ENCODE peak calls at places on chromosomes 3 and 15, in four cellular contexts. H is HepG2, W is GM12878, F is H1. L is an unnamed sample.

GRCh38 chr3:187669675-187670504 is at the start of gene SST:
- DNase-seq in H (peak; percentile 16), W (no peak), F (peak; percentile 85), L (peak; percentile 71)

GRCh38 chr15:28094732-28095521 is 4.2 kb downstream of the OCA2 start:
- DNase-seq in F (peak; percentile 79), H (no peak), W (no peak), L (no peak)

GRCh38 chr3:73497646-73498406 is 126.9 kb downstream of the PDZRN3 start:
- DNase-seq in W (no peak), H (no peak), F (no peak), L (no peak)

GRCh38 chr15:99037646-99038045 is 30.1 kb upstream of the PGPEP1L start:
- DNase-seq in W (no peak), F (no peak), H (no peak), L (no peak)

GRCh38 chr3:43489918-43490317 is 131.9 kb downstream of the ANO10 start:
- DNase-seq in F (no peak), H (no peak), W (no peak), L (no peak)

GRCh38 chr3:31307131-31307785 is 225.5 kb upstream of the STT3B start:
- DNase-seq in H (no peak), W (no peak), F (no peak), L (no peak)

GRCh38 chr3:8311321-8311720 is 190.3 kb upstream of the LMCD1 start:
- DNase-seq in F (no peak), W (no peak), H (no peak), L (no peak)

GRCh38 chr3:193827039-193827669 is 234.1 kb downstream of the OPA1 start:
- DNase-seq in W (no peak), F (no peak), H (no peak), L (no peak)

GRCh38 chr15:72169921-72170611 is 27.5 kb downstream of the GRAMD2A start:
- DNase-seq in F (no peak), W (no peak), H (no peak), L (no peak)

GRCh38 chr3:190017575-190018288 is 103.0 kb downstream of the P3H2 start:
- DNase-seq in H (no peak), F (no peak), W (no peak), L (no peak)

GRCh38 chr15:87293016-87293415 is 963.5 kb downstream of the NTRK3 start:
- DNase-seq in F (no peak), W (no peak), H (no peak), L (no peak)

GRCh38 chr3:32817561-32818430 is at the start of gene TRIM71:
- DNase-seq in F (no peak), H (no peak), W (no peak), L (no peak)

GRCh38 chr3:14414841-14415464 is 12.5 kb downstream of the SLC6A6 start:
- DNase-seq in F (no peak), H (no peak), W (no peak), L (no peak)

GRCh38 chr15:69540622-69541021 is 88.0 kb downstream of the RPLP1 start:
- DNase-seq in H (no peak), W (no peak), F (no peak), L (no peak)

GRCh38 chr3:168049366-168049974 is 46.3 kb downstream of the GOLIM4 start:
- DNase-seq in H (no peak), W (no peak), F (no peak), L (no peak)

GRCh38 chr3:156551746-156552145 is 3.2 kb downstream of the SSR3 start:
- DNase-seq in F (no peak), H (no peak), W (no peak), L (no peak)

GRCh38 chr15:85879334-85880163 is 84.8 kb upstream of the KLHL25 start:
- DNase-seq in F (no peak), W (no peak), H (no peak), L (no peak)

GRCh38 chr3:18575573-18575972 is 150.4 kb upstream of the SATB1 start:
- DNase-seq in F (no peak), H (no peak), W (no peak), L (no peak)

GRCh38 chr15:85725019-85725418 is 69.7 kb downstream of the KLHL25 start:
- DNase-seq in H (no peak), W (no peak), F (no peak), L (no peak)

GRCh38 chr3:24405057-24405456 is 89.6 kb downstream of the THRB start:
- DNase-seq in W (no peak), F (no peak), H (no peak), L (no peak)

GRCh38 chr3:197204729-197205128 is 93.7 kb downstream of the DLG1 start:
- DNase-seq in F (no peak), W (no peak), H (no peak), L (no peak)

GRCh38 chr3:47398218-47398617 is 17.4 kb downstream of the PTPN23 start:
- DNase-seq in F (no peak), H (no peak), W (no peak), L (no peak)

GRCh38 chr3:128727485-128727884 is 1.5 kb downstream of the RAB7A start:
- DNase-seq in F (no peak), H (no peak), W (no peak), L (no peak)

GRCh38 chr15:98069256-98069655 is 108.8 kb downstream of the ARRDC4 start:
- DNase-seq in F (no peak), W (no peak), H (no peak), L (no peak)

GRCh38 chr3:115348391-115348790 is 201.3 kb upstream of the ZBTB20 start:
- DNase-seq in W (no peak), H (no peak), F (no peak), L (no peak)

GRCh38 chr3:41932511-41932910 is 29.4 kb downstream of the ULK4 start:
- DNase-seq in W (no peak), F (no peak), H (no peak), L (no peak)

GRCh38 chr3:27281671-27282150 is 87.5 kb downstream of the NEK10 start:
- DNase-seq in F (no peak), H (peak; percentile 92), W (no peak), L (no peak)

GRCh38 chr3:175258763-175259162 is 399.6 kb downstream of the NAALADL2 start:
- DNase-seq in F (no peak), W (no peak), H (no peak), L (no peak)

GRCh38 chr3:38016847-38017444 is 12.5 kb downstream of the PLCD1 start:
- DNase-seq in H (no peak), W (no peak), F (no peak), L (no peak)

GRCh38 chr3:57983734-57984518 is 24.3 kb upstream of the FLNB start:
- DNase-seq in F (no peak), W (peak; percentile 96), H (peak; percentile 88), L (no peak)

GRCh38 chr3:11568503-11569155 is 75.1 kb downstream of the VGLL4 start:
- DNase-seq in W (no peak), H (no peak), F (no peak), L (no peak)

GRCh38 chr3:16884084-16884747 is 539 bp upstream of the PLCL2 start:
- DNase-seq in H (no peak), F (peak; percentile 94), W (no peak), L (peak; percentile 73)

GRCh38 chr15:60093273-60094067 is 89.4 kb downstream of the FOXB1 start:
- DNase-seq in W (no peak), F (no peak), H (peak; percentile 59), L (no peak)

GRCh38 chr3:101072299-101072698 is 79.1 kb upstream of the ABI3BP start:
- DNase-seq in H (no peak), W (no peak), F (no peak), L (no peak)
- TF ChIP-seq ZNF274 in H (no peak), W (no peak), F (no peak), L (no peak)

GRCh38 chr15:56844892-56845291 is 73.6 kb upstream of the TCF12 start:
- DNase-seq in H (no peak), F (no peak), W (no peak), L (no peak)
- TF ChIP-seq SUZ12 in H (no peak), F (no peak), W (no peak), L (no peak)

DNA sequence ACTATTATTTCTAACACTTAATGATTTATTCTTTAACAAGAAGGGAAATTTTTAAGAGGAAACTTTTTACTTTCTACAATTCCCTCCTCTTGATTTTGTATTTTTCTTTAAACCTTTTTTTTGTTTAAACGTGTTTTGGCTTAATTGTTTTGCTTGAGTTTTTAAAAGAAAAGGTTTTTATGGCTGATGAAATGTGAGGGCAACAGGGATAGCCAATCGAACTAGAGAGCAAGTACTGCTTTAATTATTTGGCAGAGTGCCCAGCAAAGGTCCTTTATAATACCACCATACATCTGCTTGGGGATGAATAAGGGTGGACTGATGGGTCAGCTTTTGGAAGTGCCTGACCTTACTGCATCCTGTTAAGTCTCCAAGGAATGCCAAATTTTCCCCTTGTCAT is 19.6 kb upstream of the MTHFS start:
- DNase-seq in H (no peak), F (no peak), W (no peak), L (no peak)
- H3K9me3 ChIP-seq in H (peaks cover 42% of the 10 kb centered on the region), F (no peaks in the 10 kb centered on the region), W (peaks cover 50% of the 10 kb centered on the region), L (peaks cover 98% of the 10 kb centered on the region)

GRCh38 chr15:48803877-48804276 is 7.0 kb downstream of the CEP152 start:
- DNase-seq in W (no peak), F (no peak), H (no peak), L (no peak)
- TF ChIP-seq ZNF274 in W (no peak), F (no peak), H (no peak), L (no peak)

GRCh38 chr3:131803113-131803512 is 231.7 kb downstream of the CPNE4 start:
- DNase-seq in H (no peak), W (no peak), F (no peak), L (no peak)

GRCh38 chr3:131802029-131802428 is 232.8 kb downstream of the CPNE4 start:
- DNase-seq in H (no peak), W (no peak), F (no peak), L (no peak)

GRCh38 chr3:131801566-131801965 is 233.2 kb downstream of the CPNE4 start:
- DNase-seq in F (no peak), W (no peak), H (no peak), L (no peak)

GRCh38 chr3:131806736-131807135 is 228.1 kb downstream of the CPNE4 start:
- DNase-seq in W (no peak), H (no peak), F (no peak), L (no peak)

GRCh38 chr3:131804565-131805133 is 230.2 kb downstream of the CPNE4 start:
- DNase-seq in F (no peak), H (no peak), W (no peak), L (no peak)
- TF ChIP-seq SUZ12 in F (no peak), H (no peak), W (no peak), L (no peak)

GRCh38 chr3:172292422-172292821 is 155.8 kb downstream of the GHSR start:
- DNase-seq in F (no peak), W (no peak), H (no peak), L (no peak)
- H3K9me3 ChIP-seq in F (no peaks in the 10 kb centered on the region), W (no peaks in the 10 kb centered on the region), H (no peaks in the 10 kb centered on the region), L (peaks cover 7% of the 10 kb centered on the region)

GRCh38 chr3:113804701-113805100 is 33.9 kb upstream of the GRAMD1C start:
- DNase-seq in F (no peak), H (no peak), W (no peak), L (no peak)
- TF ChIP-seq ZNF274 in F (no peak), H (no peak), W (no peak), L (no peak)

L was measured in NT2/D1.